ENCODE peak calls at places on chromosomes 16 and 17, in five cellular contexts. P is stimulated activated CD4-positive, alpha-beta T cell treated with anti-CD3 and anti-CD28 coated beads, Interleukin-15, amount 100 ng/mL, for 1 hour; A is endothelial cell of umbilical vein; B is AG09319; G is NCI-H345. W is an unnamed sample.

GRCh38 chr16:2785101-2785991 is 2.0 kb downstream of the PRSS33 start:
- DNase-seq in P (peak), A (no peak), B (no peak), G (no peak), W (no peak)

GRCh38 chr16:65314246-65315003 is 192.6 kb upstream of the CDH11 start:
- DNase-seq in P (no peak), A (no peak), B (no peak), G (no peak), W (no peak)

GRCh38 chr16:10069374-10069773 is 112.9 kb downstream of the GRIN2A start:
- DNase-seq in P (no peak), A (no peak), B (no peak), G (no peak), W (no peak)

GRCh38 chr17:64005734-64006167 is 7.6 kb downstream of the PRR29 start:
- DNase-seq in P (no peak), A (peak), B (no peak), G (peak), W (peak)

GRCh38 chr17:58300336-58300735 is 19.6 kb upstream of the MPO start:
- DNase-seq in P (no peak), A (no peak), B (no peak), G (no peak), W (no peak)

GRCh38 chr17:82528484-82529265 is 9.1 kb downstream of the FOXK2 start:
- DNase-seq in P (no peak), A (peak), B (no peak), G (peak), W (peak)

GRCh38 chr17:47696717-47697642 is 3.0 kb downstream of the TBKBP1 start:
- DNase-seq in P (no peak), A (no peak), B (no peak), G (no peak), W (no peak)

GRCh38 chr17:3592216-3592860 is 16.9 kb downstream of the TRPV1 start:
- DNase-seq in P (no peak), A (no peak), B (no peak), G (no peak), W (no peak)

GRCh38 chr17:38628441-38628840 is 22.7 kb upstream of the SRCIN1 start:
- DNase-seq in P (no peak), A (no peak), B (no peak), G (no peak), W (no peak)

GRCh38 chr16:15515992-15516391 is 81.6 kb downstream of the BMERB1 start:
- DNase-seq in P (no peak), A (no peak), B (no peak), G (no peak), W (no peak)

GRCh38 chr17:63029520-63029919 is 63.5 kb downstream of the TANC2 start:
- DNase-seq in P (no peak), A (peak), B (no peak), G (no peak), W (no peak)

GRCh38 chr16:2271848-2272461 is 4.0 kb upstream of the RNPS1 start:
- DNase-seq in P (no peak), A (no peak), B (no peak), G (no peak), W (no peak)

GRCh38 chr16:1713933-1714332 is 7.9 kb downstream of the MAPK8IP3 start:
- DNase-seq in P (no peak), A (no peak), B (no peak), G (no peak), W (no peak)

GRCh38 chr16:89017956-89018604 is 41.1 kb upstream of the CBFA2T3 start:
- DNase-seq in P (no peak), A (no peak), B (no peak), G (no peak), W (no peak)

GRCh38 chr16:19926449-19927390 is 42.1 kb upstream of the GPRC5B start:
- DNase-seq in P (no peak), A (peak), B (peak), G (no peak), W (no peak)

GRCh38 chr16:88116121-88116900 is 165.1 kb downstream of the BANP start:
- DNase-seq in P (no peak), A (no peak), B (peak), G (peak), W (no peak)

GRCh38 chr16:46927273-46927672 is 43.1 kb downstream of the GPT2 start:
- DNase-seq in P (no peak), A (no peak), B (no peak), G (no peak), W (no peak)

GRCh38 chr17:1267471-1267947 is 2.7 kb upstream of the BHLHA9 start:
- DNase-seq in P (no peak), A (no peak), B (no peak), G (no peak), W (no peak)

GRCh38 chr17:56142781-56143180 is 10.5 kb upstream of the ANKFN1 start:
- DNase-seq in P (no peak), A (no peak), B (no peak), G (no peak), W (no peak)

GRCh38 chr17:76458580-76459490 is 5.9 kb upstream of the UBE2O start:
- DNase-seq in P (no peak), A (peak), B (no peak), G (peak), W (peak)

GRCh38 chr16:27458196-27458728 is 56.3 kb downstream of the IL21R start:
- DNase-seq in P (no peak), A (no peak), B (no peak), G (no peak), W (no peak)

GRCh38 chr17:60887607-60888028 is 210.0 kb downstream of the BCAS3 start:
- DNase-seq in P (no peak), A (no peak), B (no peak), G (no peak), W (no peak)

GRCh38 chr16:86570542-86571196 is 4.0 kb downstream of the FOXC2 start:
- DNase-seq in P (no peak), A (no peak), B (no peak), G (no peak), W (no peak)

GRCh38 chr16:13780406-13780805 is 139.5 kb upstream of the ERCC4 start:
- DNase-seq in P (no peak), A (no peak), B (no peak), G (no peak), W (no peak)

GRCh38 chr16:20568404-20568803 is 7.8 kb downstream of the ACSM2B start:
- DNase-seq in P (no peak), A (no peak), B (no peak), G (no peak), W (no peak)

GRCh38 chr16:84588991-84589390 is 28.9 kb downstream of the COTL1 start:
- DNase-seq in P (no peak), A (no peak), B (no peak), G (no peak), W (no peak)

GRCh38 chr17:58658804-58659713 is 32.8 kb downstream of the TEX14 start:
- DNase-seq in P (peak), A (peak), B (peak), G (peak), W (peak)

GRCh38 chr16:89863741-89864391 is 9.5 kb upstream of the TCF25 start:
- DNase-seq in P (no peak), A (peak), B (no peak), G (no peak), W (no peak)

GRCh38 chr16:62225675-62226074 is 189.4 kb upstream of the CDH8 start:
- DNase-seq in P (no peak), A (no peak), B (no peak), G (no peak), W (no peak)

GRCh38 chr17:40251576-40251975 is 32.5 kb downstream of the WIPF2 start:
- DNase-seq in P (no peak), A (peak), B (peak), G (no peak), W (no peak)

GRCh38 chr17:63033142-63033541 is 67.1 kb downstream of the TANC2 start:
- DNase-seq in P (no peak), A (no peak), B (no peak), G (no peak), W (no peak)

GRCh38 chr17:67469208-67469980 is 92.3 kb downstream of the PITPNC1 start:
- DNase-seq in P (peak), A (no peak), B (no peak), G (no peak), W (no peak)

W was measured in NCI-H510A.